ENCODE peak calls at places on chromosomes 4 and X, in ten cellular contexts. X is lung microvascular endothelial cell, A is posterior vena cava, W is cerebellar cortex, N is transverse colon, Y is dermis microvascular lymphatic vessel endothelial cell, K is AG08396, T is GM18507, M is HCT116, L is activated T-helper 1 cell treated with Interleukin-2 at 50 U/mL for 16 hours. Q is an unnamed sample.

GRCh38 chr4:8311096-8312068 is 41.8 kb downstream of the HTRA3 start:
- DNase-seq in T (no peak), N (no peak), X (no peak), W (no peak), Y (no peak), M (no peak), L (no peak), A (peak), K (no peak), Q (no peak)

GRCh38 chrX:36867143-36867542 is 141.0 kb upstream of the FAM47C start:
- DNase-seq in Y (peak), T (no peak), M (no peak), K (peak), L (no peak), W (peak), N (no peak), A (no peak), X (peak), Q (peak)

GRCh38 chr4:149321438-149321837 is 494.2 kb downstream of the IQCM start:
- DNase-seq in Y (no peak), T (no peak), N (no peak), L (no peak), A (no peak), M (no peak), K (no peak), X (no peak), W (no peak), Q (no peak)

GRCh38 chr4:91936301-91936700 is 367.5 kb upstream of the GRID2 start:
- DNase-seq in W (peak), X (no peak), A (no peak), T (no peak), L (no peak), Y (no peak), K (no peak), N (no peak), M (no peak), Q (no peak)

GRCh38 chrX:9569875-9570274 is 105.0 kb downstream of the TBL1X start:
- DNase-seq in N (no peak), K (no peak), T (no peak), Y (no peak), X (no peak), W (no peak), M (no peak), L (no peak), A (no peak), Q (peak)

GRCh38 chrX:131704136-131704695 is 160.3 kb downstream of the OR13H1 start:
- DNase-seq in X (peak), T (no peak), A (peak), M (no peak), N (peak), Y (no peak), W (peak), K (peak), L (peak), Q (peak)

GRCh38 chr4:165106518-165106917 is 6.1 kb downstream of the TMEM192 start:
- DNase-seq in Y (no peak), L (no peak), X (no peak), M (no peak), A (no peak), W (no peak), T (no peak), N (no peak), K (no peak), Q (no peak)

GRCh38 chr4:126647320-126647719 is 985.4 kb upstream of the INTU start:
- DNase-seq in X (no peak), N (no peak), M (no peak), K (no peak), A (no peak), L (no peak), Y (no peak), T (no peak), W (no peak), Q (no peak)

GRCh38 chr4:173436866-173437265 is 38.0 kb upstream of the SCRG1 start:
- DNase-seq in M (no peak), T (no peak), N (no peak), Y (no peak), A (no peak), W (no peak), X (no peak), L (no peak), K (no peak), Q (no peak)

GRCh38 chr4:39124885-39125599 is 57.3 kb upstream of the WDR19 start:
- DNase-seq in M (no peak), N (no peak), K (no peak), Y (no peak), X (no peak), L (no peak), W (no peak), A (no peak), T (no peak), Q (no peak)

GRCh38 chr4:184811484-184812180 is 14.1 kb downstream of the ACSL1 start:
- DNase-seq in W (no peak), L (no peak), K (no peak), T (no peak), A (no peak), N (no peak), X (no peak), Y (no peak), M (no peak), Q (no peak)

GRCh38 chr4:142683997-142684396 is 162.1 kb downstream of the INPP4B start:
- DNase-seq in N (no peak), K (no peak), W (no peak), Y (no peak), X (no peak), M (no peak), L (no peak), A (no peak), T (no peak), Q (peak)

GRCh38 chrX:9662148-9662547 is 103.5 kb downstream of the GPR143 start:
- DNase-seq in L (no peak), M (no peak), N (no peak), Y (peak), K (no peak), T (no peak), A (no peak), W (no peak), X (peak), Q (peak)

GRCh38 chr4:6563935-6564645 is 10.9 kb upstream of the MAN2B2 start:
- DNase-seq in A (no peak), X (no peak), W (no peak), M (no peak), T (no peak), L (no peak), Y (no peak), N (no peak), K (no peak), Q (no peak)

GRCh38 chr4:76011700-76012387 is 4.5 kb upstream of the CXCL9 start:
- DNase-seq in M (no peak), W (no peak), K (peak), X (no peak), L (no peak), T (no peak), Y (peak), A (peak), N (peak), Q (peak)

GRCh38 chr4:176939445-176939844 is 146.7 kb upstream of the VEGFC start:
- DNase-seq in Y (peak), W (no peak), X (peak), M (no peak), K (peak), N (no peak), T (no peak), A (no peak), L (no peak), Q (peak)